ENCODE peak calls at places on chromosomes 1 and 21, in nine cellular contexts. One of them, this sample, is unnamed.

GRCh38 chr1:248239478-248239877 is 8.3 kb downstream of the OR2M4 start:
- DNase-seq in lower leg skin: no peak
- DNase-seq in prostate gland: no peak
- DNase-seq in IMR-90: no peak
- DNase-seq in adrenal gland: no peak
- DNase-seq in tibial nerve: no peak
- DNase-seq in ovary: no peak
- DNase-seq in heart left ventricle: no peak
- DNase-seq in breast epithelium: no peak
- DNase-seq in this sample: no peak

GRCh38 chr21:35508389-35508888 is 459.3 kb upstream of the RUNX1 start:
- DNase-seq in tibial nerve: peak; percentile 23
- DNase-seq in heart left ventricle: peak; percentile 66
- DNase-seq in prostate gland: no peak
- DNase-seq in ovary: peak; percentile 32
- DNase-seq in breast epithelium: no peak
- DNase-seq in adrenal gland: peak; percentile 71
- DNase-seq in IMR-90: peak; percentile 65
- DNase-seq in lower leg skin: peak; percentile 69
- DNase-seq in this sample: peak; percentile 21

GRCh38 chr1:224521904-224522734 is 87.5 kb upstream of the WDR26 start:
- DNase-seq in IMR-90: no peak
- DNase-seq in ovary: no peak
- DNase-seq in prostate gland: no peak
- DNase-seq in heart left ventricle: no peak
- DNase-seq in adrenal gland: no peak
- DNase-seq in tibial nerve: no peak
- DNase-seq in breast epithelium: no peak
- DNase-seq in lower leg skin: no peak
- DNase-seq in this sample: no peak

GRCh38 chr1:85707990-85708825 is at the start of gene ZNHIT6:
- DNase-seq in breast epithelium: peak; percentile 86
- DNase-seq in lower leg skin: peak; percentile 90
- DNase-seq in prostate gland: peak; percentile 89
- DNase-seq in heart left ventricle: peak; percentile 95
- DNase-seq in tibial nerve: peak; percentile 68
- DNase-seq in ovary: peak; percentile 85
- DNase-seq in IMR-90: peak; percentile 98
- DNase-seq in adrenal gland: peak; percentile 92
- DNase-seq in this sample: peak; percentile 74

GRCh38 chr1:162388615-162389014 is 7.1 kb downstream of the C1orf226 start:
- DNase-seq in adrenal gland: no peak
- DNase-seq in breast epithelium: no peak
- DNase-seq in tibial nerve: no peak
- DNase-seq in heart left ventricle: no peak
- DNase-seq in prostate gland: no peak
- DNase-seq in ovary: no peak
- DNase-seq in IMR-90: no peak
- DNase-seq in lower leg skin: no peak
- DNase-seq in this sample: no peak

GRCh38 chr1:232984577-232985425 is 34.4 kb downstream of the NTPCR start:
- DNase-seq in IMR-90: no peak
- DNase-seq in lower leg skin: no peak
- DNase-seq in tibial nerve: no peak
- DNase-seq in breast epithelium: no peak
- DNase-seq in ovary: no peak
- DNase-seq in heart left ventricle: no peak
- DNase-seq in adrenal gland: no peak
- DNase-seq in prostate gland: no peak
- DNase-seq in this sample: no peak

GRCh38 chr1:22539510-22540118 is 23.7 kb upstream of the EPHA8 start:
- DNase-seq in breast epithelium: no peak
- DNase-seq in tibial nerve: no peak
- DNase-seq in lower leg skin: no peak
- DNase-seq in ovary: no peak
- DNase-seq in IMR-90: no peak
- DNase-seq in adrenal gland: no peak
- DNase-seq in prostate gland: no peak
- DNase-seq in heart left ventricle: no peak
- DNase-seq in this sample: no peak

GRCh38 chr1:210236840-210237409 is 4.3 kb downstream of the SERTAD4 start:
- DNase-seq in prostate gland: peak; percentile 65
- DNase-seq in ovary: peak; percentile 66
- DNase-seq in lower leg skin: peak; percentile 73
- DNase-seq in heart left ventricle: peak; percentile 85
- DNase-seq in adrenal gland: peak; percentile 31
- DNase-seq in breast epithelium: peak; percentile 56
- DNase-seq in IMR-90: peak; percentile 24
- DNase-seq in tibial nerve: peak; percentile 57
- DNase-seq in this sample: no peak

GRCh38 chr1:197649188-197649587 is 126.1 kb downstream of the DENND1B start:
- DNase-seq in breast epithelium: no peak
- DNase-seq in adrenal gland: no peak
- DNase-seq in tibial nerve: no peak
- DNase-seq in ovary: no peak
- DNase-seq in IMR-90: no peak
- DNase-seq in lower leg skin: no peak
- DNase-seq in heart left ventricle: no peak
- DNase-seq in prostate gland: no peak
- DNase-seq in this sample: no peak
- TF ChIP-seq POLR2A in breast epithelium: no peak
- TF ChIP-seq POLR2A in adrenal gland: no peak
- TF ChIP-seq POLR2A in tibial nerve: no peak
- TF ChIP-seq POLR2A in ovary: no peak
- TF ChIP-seq POLR2A in IMR-90: no peak
- TF ChIP-seq POLR2A in lower leg skin: no peak
- TF ChIP-seq POLR2A in heart left ventricle: no peak
- TF ChIP-seq POLR2A in prostate gland: no peak
- TF ChIP-seq POLR2A in this sample: no peak

GRCh38 chr1:212606734-212607205 is 1.8 kb upstream of the ATF3 start:
- DNase-seq in ovary: peak; percentile 56
- DNase-seq in prostate gland: peak; percentile 82
- DNase-seq in IMR-90: no peak
- DNase-seq in heart left ventricle: no peak
- DNase-seq in adrenal gland: peak; percentile 37
- DNase-seq in lower leg skin: peak; percentile 76
- DNase-seq in tibial nerve: peak; percentile 21
- DNase-seq in breast epithelium: peak; percentile 88
- DNase-seq in this sample: no peak
- TF ChIP-seq POLR2A in ovary: no peak
- TF ChIP-seq POLR2A in prostate gland: peak; percentile 85
- TF ChIP-seq POLR2A in IMR-90: no peak
- TF ChIP-seq POLR2A in heart left ventricle: no peak
- TF ChIP-seq POLR2A in adrenal gland: no peak
- TF ChIP-seq POLR2A in lower leg skin: peak; percentile 46
- TF ChIP-seq POLR2A in tibial nerve: no peak
- TF ChIP-seq POLR2A in breast epithelium: peak; percentile 83
- TF ChIP-seq POLR2A in this sample: no peak

GRCh38 chr1:75724472-75725022 is at the start of gene ACADM:
- DNase-seq in tibial nerve: peak; percentile 68
- DNase-seq in lower leg skin: peak; percentile 83
- DNase-seq in heart left ventricle: peak; percentile 94
- DNase-seq in ovary: peak; percentile 88
- DNase-seq in prostate gland: peak; percentile 79
- DNase-seq in adrenal gland: peak; percentile 87
- DNase-seq in breast epithelium: peak; percentile 79
- DNase-seq in IMR-90: peak; percentile 68
- DNase-seq in this sample: peak; percentile 82
- TF ChIP-seq POLR2A in tibial nerve: peak; percentile 17
- TF ChIP-seq POLR2A in lower leg skin: peak; percentile 38
- TF ChIP-seq POLR2A in heart left ventricle: peak; percentile 83
- TF ChIP-seq POLR2A in ovary: peak; percentile 45
- TF ChIP-seq POLR2A in prostate gland: peak; percentile 63
- TF ChIP-seq POLR2A in adrenal gland: peak; percentile 62
- TF ChIP-seq POLR2A in breast epithelium: peak; percentile 55
- TF ChIP-seq POLR2A in IMR-90: peak; percentile 82
- TF ChIP-seq POLR2A in this sample: peak; percentile 93

DNA sequence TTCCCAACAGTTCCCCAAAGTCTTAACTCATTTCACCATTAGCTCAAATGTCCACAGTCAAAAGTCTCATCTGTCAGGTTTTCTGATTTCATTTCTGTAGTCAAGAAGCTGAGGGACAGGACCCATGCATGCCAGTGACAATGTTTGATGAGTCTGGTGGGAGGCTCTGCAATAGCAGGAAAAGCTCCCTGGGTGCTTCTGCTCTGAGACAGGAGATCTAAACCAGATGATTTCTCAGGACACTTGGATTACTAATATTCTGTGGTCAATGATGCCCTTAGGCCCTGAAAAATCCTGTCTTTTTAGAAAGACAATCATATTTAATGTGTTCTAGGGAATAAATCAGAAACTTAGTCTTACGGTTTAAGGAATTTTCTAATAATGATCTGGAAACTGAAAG is 56.4 kb downstream of the PCBP3 start:
- DNase-seq in tibial nerve: no peak
- DNase-seq in breast epithelium: no peak
- DNase-seq in IMR-90: no peak
- DNase-seq in adrenal gland: no peak
- DNase-seq in ovary: no peak
- DNase-seq in lower leg skin: no peak
- DNase-seq in prostate gland: no peak
- DNase-seq in heart left ventricle: no peak
- DNase-seq in this sample: no peak
- TF ChIP-seq POLR2A in tibial nerve: no peak
- TF ChIP-seq POLR2A in breast epithelium: no peak
- TF ChIP-seq POLR2A in IMR-90: no peak
- TF ChIP-seq POLR2A in adrenal gland: no peak
- TF ChIP-seq POLR2A in ovary: no peak
- TF ChIP-seq POLR2A in lower leg skin: no peak
- TF ChIP-seq POLR2A in prostate gland: no peak
- TF ChIP-seq POLR2A in heart left ventricle: no peak
- TF ChIP-seq POLR2A in this sample: no peak

GRCh38 chr1:159854693-159855192 is 7.7 kb downstream of the VSIG8 start:
- DNase-seq in tibial nerve: peak; percentile 74
- DNase-seq in prostate gland: peak; percentile 62
- DNase-seq in ovary: peak; percentile 89
- DNase-seq in breast epithelium: peak; percentile 67
- DNase-seq in adrenal gland: peak; percentile 83
- DNase-seq in lower leg skin: peak; percentile 74
- DNase-seq in IMR-90: peak; percentile 77
- DNase-seq in heart left ventricle: peak; percentile 92
- DNase-seq in this sample: peak; percentile 95
- TF ChIP-seq POLR2A in tibial nerve: peak; percentile 45
- TF ChIP-seq POLR2A in prostate gland: peak; percentile 82
- TF ChIP-seq POLR2A in ovary: peak; percentile 82
- TF ChIP-seq POLR2A in breast epithelium: no peak
- TF ChIP-seq POLR2A in adrenal gland: peak; percentile 91
- TF ChIP-seq POLR2A in lower leg skin: no peak
- TF ChIP-seq POLR2A in IMR-90: peak; percentile 71
- TF ChIP-seq POLR2A in heart left ventricle: peak; percentile 87
- TF ChIP-seq POLR2A in this sample: peak; percentile 77

DNA sequence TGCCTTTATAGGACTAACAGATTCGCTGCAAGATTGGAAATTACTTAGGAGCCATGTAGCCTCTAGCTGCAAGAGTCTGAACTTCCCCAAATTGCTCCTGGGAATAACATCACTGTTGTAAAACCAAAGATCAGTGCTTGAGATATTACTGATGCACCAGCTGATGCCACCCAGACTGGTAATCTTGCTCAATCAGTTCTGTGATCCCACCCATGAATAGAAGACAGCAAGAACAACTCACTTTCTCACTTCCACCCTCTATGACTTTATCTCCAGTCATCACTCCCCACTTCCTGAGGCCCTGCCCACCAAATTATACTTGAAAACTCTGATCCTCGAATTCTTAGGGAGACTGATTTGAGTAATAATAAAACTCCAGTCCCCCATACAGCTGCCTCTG is 1011.1 kb downstream of the PLA2G4A start:
- DNase-seq in heart left ventricle: no peak
- DNase-seq in ovary: no peak
- DNase-seq in prostate gland: no peak
- DNase-seq in breast epithelium: no peak
- DNase-seq in IMR-90: no peak
- DNase-seq in adrenal gland: no peak
- DNase-seq in lower leg skin: no peak
- DNase-seq in tibial nerve: no peak
- DNase-seq in this sample: no peak
- TF ChIP-seq POLR2A in heart left ventricle: no peak
- TF ChIP-seq POLR2A in ovary: no peak
- TF ChIP-seq POLR2A in prostate gland: no peak
- TF ChIP-seq POLR2A in breast epithelium: no peak
- TF ChIP-seq POLR2A in IMR-90: no peak
- TF ChIP-seq POLR2A in adrenal gland: no peak
- TF ChIP-seq POLR2A in lower leg skin: no peak
- TF ChIP-seq POLR2A in tibial nerve: no peak
- TF ChIP-seq POLR2A in this sample: no peak

GRCh38 chr1:1291611-1292441 is 11.6 kb downstream of the SCNN1D start:
- DNase-seq in ovary: peak; percentile 69
- DNase-seq in adrenal gland: peak; percentile 81
- DNase-seq in tibial nerve: no peak
- DNase-seq in breast epithelium: peak; percentile 77
- DNase-seq in lower leg skin: peak; percentile 62
- DNase-seq in prostate gland: peak; percentile 86
- DNase-seq in IMR-90: peak; percentile 53
- DNase-seq in heart left ventricle: no peak
- DNase-seq in this sample: no peak
- TF ChIP-seq POLR2A in ovary: no peak
- TF ChIP-seq POLR2A in adrenal gland: no peak
- TF ChIP-seq POLR2A in tibial nerve: no peak
- TF ChIP-seq POLR2A in breast epithelium: no peak
- TF ChIP-seq POLR2A in lower leg skin: no peak
- TF ChIP-seq POLR2A in prostate gland: no peak
- TF ChIP-seq POLR2A in IMR-90: no peak
- TF ChIP-seq POLR2A in heart left ventricle: no peak
- TF ChIP-seq POLR2A in this sample: no peak

DNA sequence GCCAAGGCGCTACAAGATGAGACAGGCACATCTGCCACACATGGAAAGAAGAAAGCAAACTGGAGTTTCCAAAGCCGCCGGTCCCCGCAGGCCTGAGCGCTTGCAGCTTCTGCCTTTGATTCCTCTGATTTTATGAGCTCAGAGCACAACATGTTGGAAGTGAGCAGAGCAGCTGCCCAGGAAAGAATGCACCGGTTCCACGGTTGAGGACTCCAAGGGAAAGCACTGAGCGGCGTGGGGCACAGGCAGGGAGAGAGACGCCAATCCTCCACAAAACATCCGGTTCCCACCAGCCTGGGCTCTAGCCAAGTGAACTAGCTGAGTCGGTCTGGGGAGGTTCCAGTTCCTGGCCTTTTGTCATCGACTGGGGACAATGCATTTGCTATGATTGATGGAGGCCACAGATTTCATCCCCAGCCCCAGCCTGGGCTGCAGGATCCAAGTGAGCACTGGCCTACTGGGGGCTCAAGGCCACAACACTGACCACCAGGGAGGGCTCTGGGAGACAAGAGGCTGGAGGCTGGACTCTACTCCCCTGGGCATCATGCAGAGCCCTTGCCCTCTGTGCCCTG is 253.1 kb upstream of the IRF2BP2 start:
- DNase-seq in ovary: peak; percentile 57
- DNase-seq in prostate gland: peak; percentile 86
- DNase-seq in lower leg skin: peak; percentile 82
- DNase-seq in adrenal gland: peak; percentile 78
- DNase-seq in tibial nerve: peak; percentile 59
- DNase-seq in IMR-90: peak; percentile 68
- DNase-seq in heart left ventricle: peak; percentile 85
- DNase-seq in breast epithelium: peak; percentile 79
- DNase-seq in this sample: no peak
- TF ChIP-seq POLR2A in ovary: no peak
- TF ChIP-seq POLR2A in prostate gland: no peak
- TF ChIP-seq POLR2A in lower leg skin: no peak
- TF ChIP-seq POLR2A in adrenal gland: no peak
- TF ChIP-seq POLR2A in tibial nerve: no peak
- TF ChIP-seq POLR2A in IMR-90: no peak
- TF ChIP-seq POLR2A in heart left ventricle: no peak
- TF ChIP-seq POLR2A in breast epithelium: no peak
- TF ChIP-seq POLR2A in this sample: no peak